ENCODE peak calls at places on chromosomes 16 and 17, in four cellular contexts. One of them, this sample, is unnamed.

GRCh38 chr17:49728425-49728824 is 20.7 kb upstream of the SLC35B1 start:
- DNase-seq in GM06990: no peak
- DNase-seq in AG09309: no peak
- DNase-seq in suprapubic skin: no peak
- DNase-seq in this sample: no peak

GRCh38 chr17:80586464-80587228 is 42.0 kb downstream of the RPTOR start:
- DNase-seq in GM06990: no peak
- DNase-seq in AG09309: no peak
- DNase-seq in suprapubic skin: no peak
- DNase-seq in this sample: no peak

GRCh38 chr16:1332618-1333148 is 762 bp upstream of the BAIAP3 start:
- DNase-seq in GM06990: no peak
- DNase-seq in AG09309: no peak
- DNase-seq in suprapubic skin: no peak
- DNase-seq in this sample: no peak

GRCh38 chr17:58960068-58960467 is 146.6 kb downstream of the TRIM37 start:
- DNase-seq in GM06990: peak; percentile 20
- DNase-seq in AG09309: peak; percentile 38
- DNase-seq in suprapubic skin: no peak
- DNase-seq in this sample: no peak

GRCh38 chr17:17237026-17237799 is at the start of gene FLCN:
- DNase-seq in GM06990: peak; percentile 91
- DNase-seq in AG09309: peak; percentile 62
- DNase-seq in suprapubic skin: peak; percentile 96
- DNase-seq in this sample: peak; percentile 97

GRCh38 chr16:77838597-77839255 is 50.4 kb downstream of the VAT1L start:
- DNase-seq in GM06990: no peak
- DNase-seq in AG09309: no peak
- DNase-seq in suprapubic skin: no peak
- DNase-seq in this sample: no peak

GRCh38 chr17:7475764-7476422 is 3.5 kb downstream of the ZBTB4 start:
- DNase-seq in GM06990: no peak
- DNase-seq in AG09309: no peak
- DNase-seq in suprapubic skin: no peak
- DNase-seq in this sample: no peak

GRCh38 chr17:50806141-50806643 is 29.2 kb upstream of the WFIKKN2 start:
- DNase-seq in GM06990: no peak
- DNase-seq in AG09309: no peak
- DNase-seq in suprapubic skin: no peak
- DNase-seq in this sample: no peak

GRCh38 chr16:66266436-66267286 is 99.8 kb upstream of the CDH5 start:
- DNase-seq in GM06990: no peak
- DNase-seq in AG09309: no peak
- DNase-seq in suprapubic skin: peak; percentile 87
- DNase-seq in this sample: peak; percentile 88

GRCh38 chr16:4011225-4011939 is 104.9 kb downstream of the ADCY9 start:
- DNase-seq in GM06990: no peak
- DNase-seq in AG09309: no peak
- DNase-seq in suprapubic skin: no peak
- DNase-seq in this sample: no peak

GRCh38 chr17:79077587-79077986 is 3.0 kb downstream of the ENGASE start:
- DNase-seq in GM06990: no peak
- DNase-seq in AG09309: no peak
- DNase-seq in suprapubic skin: no peak
- DNase-seq in this sample: no peak

GRCh38 chr17:74437702-74438101 is 5.8 kb downstream of the GPRC5C start:
- DNase-seq in GM06990: no peak
- DNase-seq in AG09309: no peak
- DNase-seq in suprapubic skin: no peak
- DNase-seq in this sample: no peak

GRCh38 chr17:79833744-79834574 is 5.3 kb downstream of the CBX4 start:
- DNase-seq in GM06990: no peak
- DNase-seq in AG09309: no peak
- DNase-seq in suprapubic skin: no peak
- DNase-seq in this sample: no peak

GRCh38 chr17:49738456-49739163 is 25.3 kb downstream of the FAM117A start:
- DNase-seq in GM06990: no peak
- DNase-seq in AG09309: no peak
- DNase-seq in suprapubic skin: no peak
- DNase-seq in this sample: no peak

GRCh38 chr16:17417740-17418139 is 53.0 kb downstream of the XYLT1 start:
- DNase-seq in GM06990: no peak
- DNase-seq in AG09309: no peak
- DNase-seq in suprapubic skin: no peak
- DNase-seq in this sample: no peak

GRCh38 chr17:5281814-5282638 is at the start of gene RABEP1:
- DNase-seq in GM06990: peak; percentile 89
- DNase-seq in AG09309: peak; percentile 43
- DNase-seq in suprapubic skin: peak; percentile 95
- DNase-seq in this sample: peak; percentile 97

GRCh38 chr17:79971651-79972050 is 64.0 kb downstream of the TBC1D16 start:
- DNase-seq in GM06990: no peak
- DNase-seq in AG09309: no peak
- DNase-seq in suprapubic skin: peak; percentile 38
- DNase-seq in this sample: peak; percentile 43

GRCh38 chr17:19341641-19342610 is 20.6 kb downstream of the B9D1 start:
- DNase-seq in GM06990: no peak
- DNase-seq in AG09309: no peak
- DNase-seq in suprapubic skin: no peak
- DNase-seq in this sample: no peak

GRCh38 chr17:39935896-39936295 is 8.4 kb downstream of the LRRC3C start:
- DNase-seq in GM06990: no peak
- DNase-seq in AG09309: no peak
- DNase-seq in suprapubic skin: no peak
- DNase-seq in this sample: no peak

GRCh38 chr17:4880850-4881249 is 18.5 kb upstream of the C17orf107 start:
- DNase-seq in GM06990: no peak
- DNase-seq in AG09309: no peak
- DNase-seq in suprapubic skin: no peak
- DNase-seq in this sample: no peak

GRCh38 chr16:89370081-89370511 is 120.3 kb downstream of the ANKRD11 start:
- DNase-seq in GM06990: no peak
- DNase-seq in AG09309: no peak
- DNase-seq in suprapubic skin: no peak
- DNase-seq in this sample: no peak

GRCh38 chr17:52106070-52106469 is 52.4 kb downstream of the CA10 start:
- DNase-seq in GM06990: no peak
- DNase-seq in AG09309: no peak
- DNase-seq in suprapubic skin: no peak
- DNase-seq in this sample: no peak

GRCh38 chr17:8941980-8942617 is 23.4 kb downstream of the PIK3R5 start:
- DNase-seq in GM06990: peak; percentile 68
- DNase-seq in AG09309: no peak
- DNase-seq in suprapubic skin: peak; percentile 42
- DNase-seq in this sample: no peak

GRCh38 chr16:53775821-53776431 is 72.0 kb downstream of the FTO start:
- DNase-seq in GM06990: no peak
- DNase-seq in AG09309: peak; percentile 90
- DNase-seq in suprapubic skin: peak; percentile 68
- DNase-seq in this sample: no peak

GRCh38 chr17:81510798-81511549 is 1.6 kb downstream of the ACTG1 start:
- DNase-seq in GM06990: no peak
- DNase-seq in AG09309: no peak
- DNase-seq in suprapubic skin: no peak
- DNase-seq in this sample: no peak

GRCh38 chr16:53945996-53946395 is 242.0 kb downstream of the FTO start:
- DNase-seq in GM06990: no peak
- DNase-seq in AG09309: peak; percentile 27
- DNase-seq in suprapubic skin: no peak
- DNase-seq in this sample: no peak

GRCh38 chr17:82003411-82004381 is 19.0 kb downstream of the CENPX start:
- DNase-seq in GM06990: no peak
- DNase-seq in AG09309: peak; percentile 76
- DNase-seq in suprapubic skin: peak; percentile 87
- DNase-seq in this sample: no peak

GRCh38 chr16:4387769-4388168 is 16.1 kb downstream of the VASN start:
- DNase-seq in GM06990: no peak
- DNase-seq in AG09309: no peak
- DNase-seq in suprapubic skin: peak; percentile 65
- DNase-seq in this sample: no peak

GRCh38 chr17:681738-682137 is 32.9 kb downstream of the VPS53 start:
- DNase-seq in GM06990: no peak
- DNase-seq in AG09309: peak; percentile 61
- DNase-seq in suprapubic skin: no peak
- DNase-seq in this sample: no peak

GRCh38 chr17:64781394-64781793 is 119.3 kb upstream of the SMURF2 start:
- DNase-seq in GM06990: no peak
- DNase-seq in AG09309: no peak
- DNase-seq in suprapubic skin: peak; percentile 85
- DNase-seq in this sample: peak; percentile 94

GRCh38 chr16:24701521-24701951 is 27.9 kb upstream of the TNRC6A start:
- DNase-seq in GM06990: no peak
- DNase-seq in AG09309: no peak
- DNase-seq in suprapubic skin: no peak
- DNase-seq in this sample: no peak

GRCh38 chr17:39461911-39462641 is 790 bp downstream of the CDK12 start:
- DNase-seq in GM06990: peak; percentile 31
- DNase-seq in AG09309: no peak
- DNase-seq in suprapubic skin: peak; percentile 63
- DNase-seq in this sample: no peak

This sample was measured in mesenteric fat pad.